ENCODE peak calls at places on chromosomes 1 and 21, in five cellular contexts. T, G, S, A and F are unnamed samples. For H3K36me3, the result is how much of the 10 kb centered on the place peaks cover.

GRCh38 chr1:228030451-228031201 is 23.8 kb downstream of the WNT3A start:
- DNase-seq in T (peak), A (peak), S (peak), G (no peak), F (no peak)

GRCh38 chr1:154386643-154387352 is 18.3 kb upstream of the IL6R start:
- DNase-seq in T (no peak), G (peak), A (no peak), S (no peak), F (no peak)

GRCh38 chr1:228430243-228430642 is 13.6 kb upstream of the TRIM17 start:
- DNase-seq in A (no peak), S (no peak), G (no peak), T (no peak), F (no peak)

GRCh38 chr1:174870319-174870718 is 129.4 kb upstream of the CACYBP start:
- DNase-seq in S (no peak), G (no peak), A (no peak), T (no peak), F (no peak)

GRCh38 chr1:89540406-89540970 is 15.9 kb downstream of the LRRC8B start:
- DNase-seq in A (no peak), G (no peak), S (no peak), T (no peak), F (no peak)

GRCh38 chr1:216616425-216616824 is 106.8 kb downstream of the ESRRG start:
- DNase-seq in S (no peak), G (no peak), T (no peak), A (no peak), F (no peak)

GRCh38 chr1:233707153-233707905 is 93.4 kb downstream of the KCNK1 start:
- DNase-seq in S (no peak), A (no peak), T (no peak), G (no peak), F (no peak)

GRCh38 chr21:29718081-29718815 is 221.5 kb downstream of the GRIK1 start:
- DNase-seq in G (no peak), S (no peak), A (no peak), T (no peak), F (no peak)

GRCh38 chr1:23810818-23811420 is 10.4 kb upstream of the GALE start:
- DNase-seq in G (peak), T (no peak), S (no peak), A (no peak), F (peak)

GRCh38 chr1:17307329-17307728 is 668 bp upstream of the PADI4 start:
- DNase-seq in T (no peak), A (no peak), S (no peak), G (no peak), F (no peak)

GRCh38 chr1:163472267-163472666 is 150.5 kb downstream of the NUF2 start:
- DNase-seq in S (no peak), T (no peak), A (no peak), G (no peak), F (peak)

GRCh38 chr1:88646852-88647645 is 37.0 kb upstream of the PKN2 start:
- DNase-seq in T (no peak), G (no peak), A (no peak), S (no peak), F (no peak)

GRCh38 chr1:221961532-221962292 is 219.8 kb upstream of the DUSP10 start:
- DNase-seq in S (no peak), G (no peak), A (no peak), T (peak), F (no peak)

GRCh38 chr1:222394224-222394623 is 153.7 kb downstream of the HHIPL2 start:
- DNase-seq in T (no peak), S (no peak), G (no peak), A (no peak), F (no peak)

GRCh38 chr1:53669511-53670191 is 69.3 kb downstream of the GLIS1 start:
- DNase-seq in T (no peak), A (no peak), G (no peak), S (no peak), F (no peak)

GRCh38 chr1:30374400-30375070 is 348.9 kb downstream of the MATN1 start:
- DNase-seq in A (no peak), T (no peak), G (no peak), S (no peak), F (no peak)

GRCh38 chr1:200258447-200259375 is 151.1 kb downstream of the ZNF281 start:
- DNase-seq in T (no peak), G (peak), S (no peak), A (no peak), F (peak)

GRCh38 chr1:164673584-164674214 is 114.7 kb downstream of the PBX1 start:
- DNase-seq in S (no peak), A (no peak), G (no peak), T (no peak), F (peak)

GRCh38 chr1:32774950-32775634 is 42.1 kb downstream of the YARS1 start:
- DNase-seq in G (no peak), T (no peak), S (no peak), A (no peak), F (no peak)

GRCh38 chr1:116987256-116987555 is 14.4 kb upstream of the CD101 start:
- DNase-seq in T (no peak), A (peak), G (peak), S (no peak), F (no peak)

GRCh38 chr1:38029725-38030511 is 16.7 kb downstream of the POU3F1 start:
- DNase-seq in S (peak), G (no peak), T (no peak), A (no peak), F (no peak)

GRCh38 chr21:37580690-37581089 is 214.1 kb downstream of the DYRK1A start:
- DNase-seq in A (no peak), S (no peak), G (no peak), T (no peak), F (no peak)

GRCh38 chr1:38003261-38004250 is 1.8 kb downstream of the FHL3 start:
- DNase-seq in T (no peak), A (no peak), G (no peak), S (no peak), F (no peak)

DNA sequence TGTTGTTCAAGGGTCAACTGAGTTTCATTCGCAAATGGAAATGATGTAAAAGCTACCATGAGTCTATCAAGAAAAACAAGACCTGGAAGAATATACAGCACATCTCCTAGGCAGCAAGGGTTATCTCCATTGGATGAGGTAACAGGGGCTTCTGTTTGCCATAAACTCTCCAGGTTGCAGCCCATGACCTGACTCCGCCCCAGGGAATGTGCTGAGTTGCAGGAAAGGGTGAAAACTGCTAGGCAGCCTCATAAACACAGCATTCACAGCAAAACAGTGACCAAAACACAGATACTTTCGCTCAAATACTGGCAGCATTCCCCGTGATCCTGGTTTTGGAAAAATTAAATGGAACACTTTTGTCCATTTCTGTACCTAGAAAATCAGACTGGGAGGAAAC is 20.2 kb upstream of the ACTA1 start:
- DNase-seq in S (no peak), G (no peak), T (no peak), A (no peak), F (no peak)
- H3K36me3 ChIP-seq in S (half or more), G (under half), T (under half), A (under half), F (half or more)

GRCh38 chr1:161039154-161039545 is 386 bp upstream of the TSTD1 start:
- DNase-seq in T (no peak), A (no peak), G (no peak), S (no peak), F (no peak)

GRCh38 chr1:161044535-161044907 is 1.3 kb downstream of the USF1 start:
- DNase-seq in T (no peak), S (no peak), G (peak), A (no peak), F (peak)

GRCh38 chr1:161037661-161038522 is 872 bp downstream of the TSTD1 start:
- DNase-seq in A (no peak), S (no peak), T (no peak), G (no peak), F (no peak)

GRCh38 chr1:161038523-161039153 is at the start of gene TSTD1:
- DNase-seq in A (peak), S (peak), T (peak), G (peak), F (no peak)

DNA sequence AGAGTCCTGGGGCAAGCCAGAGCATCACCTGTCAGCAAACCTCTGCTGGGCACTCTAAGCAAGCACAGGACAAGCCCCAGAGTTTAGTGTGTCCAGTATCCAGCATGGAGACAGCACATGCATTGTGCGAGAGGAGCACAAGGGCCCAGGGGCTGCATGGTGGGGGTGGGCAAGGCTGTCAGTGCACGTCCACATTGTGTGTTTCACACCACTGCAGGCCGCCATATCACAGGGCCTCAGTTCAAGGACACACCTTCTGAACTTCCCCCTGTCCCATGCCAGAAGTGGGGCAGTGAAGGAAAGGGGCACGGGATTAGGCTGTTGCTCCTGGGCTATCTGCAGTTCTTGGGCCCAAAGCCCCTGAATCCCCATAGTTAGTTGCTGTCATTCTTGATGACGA is 782 bp upstream of the TSTD1 start:
- DNase-seq in T (no peak), A (no peak), S (no peak), G (no peak), F (no peak)
- H3K4me3 ChIP-seq in T (no peak), A (no peak), S (no peak), G (no peak), F (no peak)

GRCh38 chr1:236213534-236213933 is 68.2 kb downstream of the ERO1B start:
- DNase-seq in S (no peak), A (no peak), T (no peak), G (no peak), F (no peak)
- H3K36me3 ChIP-seq in S (under half), A (under half), T (under half), G (under half), F (under half)

GRCh38 chr1:150362721-150363425 is 1.1 kb upstream of the RPRD2 start:
- DNase-seq in T (no peak), S (no peak), A (no peak), G (no peak), F (no peak)
- H3K4me3 ChIP-seq in T (peak), S (peak), A (no peak), G (peak), F (peak)

DNA sequence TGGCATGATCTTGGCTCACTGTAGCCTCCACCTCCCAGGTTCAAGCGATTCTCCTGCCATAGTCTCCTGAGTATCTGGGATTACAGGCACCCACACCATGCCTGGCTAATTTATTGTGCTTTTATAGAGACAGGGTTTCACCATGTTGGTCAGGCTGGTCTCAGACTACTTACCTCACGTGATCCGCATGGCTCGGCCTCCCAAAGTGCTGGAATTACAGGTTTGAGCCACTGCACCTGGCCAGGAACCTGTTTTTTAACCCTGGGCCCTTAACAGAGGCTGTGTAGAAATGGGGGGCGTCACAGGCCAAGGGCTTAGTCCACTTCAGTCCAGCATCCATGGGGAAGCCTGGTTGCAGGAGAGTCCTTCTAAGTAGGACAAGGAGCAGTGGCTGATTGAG is 9.3 kb downstream of the FBLIM1 start:
- DNase-seq in A (no peak), T (no peak), G (no peak), S (no peak), F (no peak)
- H3K36me3 ChIP-seq in A (under half), T (under half), G (under half), S (half or more), F (under half)

GRCh38 chr1:201504799-201505504 is 2.0 kb downstream of the CSRP1 start:
- DNase-seq in S (no peak), G (no peak), T (no peak), A (no peak), F (no peak)

GRCh38 chr1:201501812-201502510 is 5.0 kb downstream of the CSRP1 start:
- DNase-seq in S (no peak), T (peak), A (no peak), G (no peak), F (no peak)

GRCh38 chr1:201504179-201504631 is 2.7 kb downstream of the CSRP1 start:
- DNase-seq in G (no peak), T (no peak), S (no peak), A (no peak), F (no peak)

GRCh38 chr1:201502511-201502857 is 4.4 kb downstream of the CSRP1 start:
- DNase-seq in A (no peak), T (no peak), S (no peak), G (no peak), F (no peak)

GRCh38 chr1:201503397-201504176 is 3.3 kb downstream of the CSRP1 start:
- DNase-seq in G (no peak), S (no peak), A (no peak), T (no peak), F (peak)
- H3K4me3 ChIP-seq in G (no peak), S (peak), A (no peak), T (no peak), F (no peak)

DNA sequence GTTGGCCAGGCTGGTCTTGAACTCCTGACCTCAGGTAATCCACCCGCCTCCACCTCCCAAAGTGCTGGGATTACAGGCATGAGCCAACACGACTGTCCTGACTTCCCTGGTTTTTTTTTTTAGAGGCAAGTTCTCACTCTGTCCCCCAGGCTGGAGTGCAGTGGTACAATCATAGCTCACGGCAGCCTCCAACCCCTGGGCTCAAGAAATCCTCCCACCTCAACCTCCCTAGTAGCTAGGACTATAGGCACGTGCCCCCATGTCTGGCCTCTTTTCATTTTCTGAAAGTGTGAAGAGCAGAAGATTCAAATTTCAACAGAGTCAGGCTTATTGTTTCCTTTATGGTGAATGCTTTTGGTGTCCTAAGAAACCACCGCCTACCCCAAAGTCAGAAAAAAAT is 21.7 kb upstream of the SOX13 start:
- DNase-seq in A (no peak), T (no peak), G (no peak), S (no peak), F (no peak)
- H3K36me3 ChIP-seq in A (under half), T (under half), G (under half), S (under half), F (under half)

GRCh38 chr1:196607940-196608339 is 300 bp downstream of the KCNT2 start:
- DNase-seq in G (no peak), T (no peak), A (no peak), S (no peak), F (no peak)
- H3K4me3 ChIP-seq in G (no peak), T (peak), A (no peak), S (peak), F (no peak)

DNA sequence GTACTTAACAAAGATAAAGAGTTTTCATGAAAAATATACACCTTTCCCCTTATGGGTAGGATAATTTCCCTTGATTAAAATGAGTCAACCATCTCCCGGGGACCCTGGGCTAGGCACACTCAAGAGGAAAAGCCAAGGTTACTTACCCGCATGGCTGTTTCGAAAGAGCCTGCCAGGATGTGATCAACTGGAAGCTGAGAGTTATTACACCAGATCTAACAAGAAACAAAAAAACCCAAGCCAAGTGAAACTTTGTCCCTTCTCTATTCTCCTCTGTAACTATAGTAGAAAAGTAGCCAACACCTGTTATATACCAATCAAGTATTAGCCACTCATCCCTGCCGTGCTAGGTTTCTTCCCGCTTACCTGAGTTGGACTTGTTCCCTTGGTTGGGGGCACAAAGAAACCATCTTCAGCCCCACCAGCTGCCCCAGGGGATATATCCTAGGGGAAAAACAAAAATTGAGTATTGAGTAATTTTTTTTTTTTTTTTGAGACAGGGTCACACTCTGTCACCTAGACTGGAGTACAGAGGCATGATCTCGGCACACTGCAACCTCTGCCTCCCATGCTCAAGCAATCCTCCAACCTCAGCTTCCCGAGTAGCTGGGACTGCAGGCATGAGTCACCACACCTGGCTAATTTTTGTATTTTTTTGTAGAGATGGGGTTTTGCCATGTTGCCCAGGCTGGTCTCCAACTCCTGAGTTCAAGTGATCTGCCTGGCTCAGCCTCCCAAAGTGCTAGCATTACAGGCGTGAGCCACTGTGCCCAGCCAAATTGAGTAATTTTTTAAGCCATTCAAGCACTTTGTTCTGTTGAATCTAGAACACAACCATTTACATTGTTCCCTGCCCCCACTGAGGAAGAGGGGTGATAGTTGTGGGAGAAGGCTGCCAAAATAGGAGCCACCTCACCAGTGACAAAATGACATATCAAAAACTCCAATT is 8.4 kb upstream of the PEX19 start:
- DNase-seq in T (no peak), G (no peak), A (no peak), S (no peak), F (no peak)
- H3K36me3 ChIP-seq in T (under half), G (half or more), A (under half), S (half or more), F (half or more)